ENCODE peak calls at places on chromosomes 5 and 9, in six cellular contexts. H is heart left ventricle, F is ovary, C is tibial nerve, I is lower leg skin, O is A549. W is an unnamed sample.

GRCh38 chr9:122332083-122332482 is 38.7 kb upstream of the PTGS1 start:
- DNase-seq in H (no peak), F (no peak), C (no peak), I (no peak), O (no peak), W (no peak)

GRCh38 chr9:123120953-123121352 is 87.5 kb downstream of the GPR21 start:
- DNase-seq in H (no peak), F (no peak), C (no peak), I (no peak), O (no peak), W (no peak)

GRCh38 chr5:162603399-162603798 is 535.8 kb downstream of the GABRG2 start:
- DNase-seq in H (no peak), F (no peak), C (no peak), I (no peak), O (no peak), W (no peak)

GRCh38 chr9:128127568-128127989 is at the start of gene PTGES2:
- DNase-seq in H (peak), F (peak), C (peak), I (peak), O (peak), W (peak)

GRCh38 chr5:110625376-110625999 is 101.0 kb downstream of the TMEM232 start:
- DNase-seq in H (no peak), F (no peak), C (no peak), I (no peak), O (peak), W (no peak)

GRCh38 chr5:151772868-151773561 is 1.3 kb downstream of the G3BP1 start:
- DNase-seq in H (peak), F (no peak), C (no peak), I (no peak), O (no peak), W (no peak)

GRCh38 chr9:123678038-123678877 is 251.7 kb downstream of the DENND1A start:
- DNase-seq in H (no peak), F (no peak), C (no peak), I (no peak), O (peak), W (no peak)

GRCh38 chr5:82164957-82165698 is 113.0 kb downstream of the RPS23 start:
- DNase-seq in H (no peak), F (peak), C (no peak), I (no peak), O (peak), W (no peak)

GRCh38 chr5:171520300-171521170 is 101.1 kb downstream of the FGF18 start:
- DNase-seq in H (no peak), F (peak), C (no peak), I (no peak), O (peak), W (no peak)

GRCh38 chr5:433836-434235 is 9.1 kb upstream of the EXOC3 start:
- DNase-seq in H (no peak), F (no peak), C (no peak), I (no peak), O (no peak), W (no peak)

GRCh38 chr5:132747064-132747692 is at the start of gene CCNI2:
- DNase-seq in H (no peak), F (no peak), C (no peak), I (no peak), O (peak), W (peak)

GRCh38 chr5:65326912-65327311 is 154.8 kb downstream of the ADAMTS6 start:
- DNase-seq in H (no peak), F (no peak), C (no peak), I (no peak), O (no peak), W (no peak)

GRCh38 chr9:93086445-93087224 is 9.4 kb upstream of the CARD19 start:
- DNase-seq in H (no peak), F (no peak), C (no peak), I (no peak), O (no peak), W (peak)

GRCh38 chr9:136225748-136226679 is 19.6 kb downstream of the QSOX2 start:
- DNase-seq in H (no peak), F (peak), C (no peak), I (peak), O (peak), W (peak)

GRCh38 chr5:134370871-134371833 is at the start of gene UBE2B:
- DNase-seq in H (peak), F (peak), C (peak), I (peak), O (peak), W (peak)
- TF ChIP-seq POLR2A in H (no peak), F (peak), C (peak), I (no peak), O (no peak), W (peak)

GRCh38 chr5:115625579-115626443 is at the start of gene TMED7:
- DNase-seq in H (peak), F (peak), C (peak), I (peak), O (peak), W (peak)
- TF ChIP-seq CTCF in H (no peak), F (no peak), C (no peak), I (no peak), O (no peak), W (no peak)

DNA sequence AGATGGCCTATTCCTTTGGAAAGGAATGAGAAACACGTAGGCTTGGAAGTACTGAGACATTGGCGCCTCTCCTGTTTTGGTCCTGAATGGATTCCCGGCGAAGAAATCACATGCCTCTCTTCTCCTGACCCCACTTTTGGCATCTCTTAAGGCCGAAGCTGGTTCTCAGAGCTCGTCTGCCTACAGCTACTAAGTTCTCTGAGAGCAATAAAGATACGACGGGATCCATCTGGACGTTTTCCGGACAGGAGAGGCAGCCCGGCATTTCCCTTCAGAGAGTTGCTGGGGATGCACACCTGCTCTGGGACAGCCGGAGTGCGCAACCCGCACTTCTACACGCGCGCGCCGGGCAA is 336.8 kb upstream of the PUM3 start:
- DNase-seq in H (no peak), F (no peak), C (no peak), I (no peak), O (no peak), W (no peak)
- H3K4me3 ChIP-seq in H (peak), F (no peak), C (no peak), I (no peak), O (no peak), W (no peak)

GRCh38 chr5:178307266-178308045 is 74.9 kb upstream of the PHYKPL start:
- DNase-seq in H (no peak), F (no peak), C (no peak), I (no peak), O (no peak), W (no peak)
- TF ChIP-seq POLR2A in H (no peak), F (no peak), C (no peak), I (no peak), O (no peak), W (no peak)

GRCh38 chr5:73901455-73901854 is 275.5 kb downstream of the ARHGEF28 start:
- DNase-seq in H (no peak), F (no peak), C (no peak), I (no peak), O (peak), W (no peak)
- TF ChIP-seq CTCF in H (no peak), F (no peak), C (no peak), I (no peak), O (peak), W (no peak)

DNA sequence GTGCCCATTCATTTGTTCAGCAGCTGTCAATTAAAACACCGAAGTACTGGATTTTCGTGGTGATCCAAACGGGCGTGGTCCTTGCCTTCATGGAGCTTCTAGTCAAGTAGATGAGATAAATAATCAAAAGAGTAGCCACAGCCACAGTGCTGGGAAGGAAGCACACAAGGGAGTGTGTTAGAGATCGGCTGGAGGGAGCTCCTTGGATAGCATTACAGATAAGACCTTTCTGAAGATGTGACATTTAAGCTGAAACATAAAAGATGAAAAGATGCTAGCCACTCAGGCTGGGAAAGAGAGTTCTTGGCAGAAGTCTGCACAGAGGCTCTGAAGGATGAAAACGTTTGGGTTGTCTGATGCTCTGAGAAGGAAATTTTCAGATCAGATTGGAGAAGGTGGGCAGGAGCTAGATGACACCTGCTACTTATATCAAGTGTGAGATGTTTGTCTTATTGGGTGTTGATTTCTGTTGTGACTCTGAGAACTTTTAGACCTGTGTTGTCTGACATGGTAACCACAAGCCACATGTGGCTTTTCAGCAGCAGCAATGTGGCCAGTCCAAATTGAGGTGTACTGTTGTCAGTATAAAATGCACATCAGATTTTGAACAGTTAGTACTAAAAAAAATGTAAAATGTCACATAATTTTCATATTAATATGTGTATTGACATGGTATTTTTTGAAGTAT is 123.9 kb downstream of the TLE4 start:
- DNase-seq in H (no peak), F (no peak), C (no peak), I (no peak), O (no peak), W (no peak)
- H3K4me3 ChIP-seq in H (no peak), F (no peak), C (no peak), I (no peak), O (no peak), W (no peak)

DNA sequence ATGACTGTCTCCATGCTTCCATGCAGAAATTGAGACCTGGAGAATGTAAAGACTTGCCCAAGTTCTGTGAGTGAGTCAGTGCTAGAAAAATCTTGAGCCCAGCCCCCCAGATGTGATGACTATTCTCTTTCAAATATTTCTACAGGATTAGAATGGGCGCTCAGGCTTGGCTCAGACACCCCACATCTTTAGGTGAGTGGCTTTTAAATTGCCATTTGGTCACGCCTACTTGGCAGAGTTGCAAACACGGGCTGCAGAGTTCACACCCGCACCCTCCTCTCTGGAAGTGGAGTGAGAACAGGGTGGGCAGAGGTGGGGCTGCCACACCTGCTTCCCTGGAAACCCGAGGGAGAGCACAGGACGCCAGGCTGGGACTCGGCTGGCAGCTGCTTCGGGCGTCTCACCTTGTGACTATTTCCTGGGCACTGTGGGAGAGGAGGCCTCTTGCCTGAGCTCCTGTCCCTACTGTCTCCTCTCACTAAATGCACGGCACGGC is 37.6 kb downstream of the ROPN1L start:
- DNase-seq in H (no peak), F (no peak), C (no peak), I (no peak), O (peak), W (no peak)
- TF ChIP-seq POLR2A in H (no peak), F (no peak), C (no peak), I (no peak), O (no peak), W (peak)

GRCh38 chr9:131069699-131070098 is 26.6 kb upstream of the AIF1L start:
- DNase-seq in H (no peak), F (no peak), C (no peak), I (no peak), O (no peak), W (no peak)
- TF ChIP-seq CTCF in H (no peak), F (no peak), C (no peak), I (no peak), O (no peak), W (no peak)

DNA sequence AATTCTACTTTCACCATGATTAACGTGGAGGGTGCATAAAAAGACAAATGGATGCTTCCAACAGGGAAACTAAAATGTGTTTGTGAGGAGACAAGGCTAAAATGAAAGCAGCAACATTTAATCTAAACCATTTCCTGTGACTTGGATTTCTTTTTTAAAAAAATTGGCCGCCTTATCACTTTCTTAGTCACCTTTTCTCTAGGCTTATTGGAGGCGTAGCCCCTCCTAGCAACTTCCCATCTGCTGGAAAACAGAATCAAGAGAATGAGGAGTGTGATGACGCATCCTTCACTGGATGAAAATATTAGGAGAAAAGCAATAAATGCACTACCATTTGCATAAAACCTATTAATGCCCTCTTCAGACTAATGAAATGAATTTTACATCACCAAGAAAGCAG is 791 bp upstream of the GPR150 start:
- DNase-seq in H (no peak), F (no peak), C (no peak), I (no peak), O (no peak), W (no peak)
- H3K4me3 ChIP-seq in H (peak), F (no peak), C (no peak), I (no peak), O (no peak), W (no peak)

W was measured in Peyer's patch.